ENCODE peak calls at places on chromosomes 13 and 19, in nine cellular contexts. P is heart right ventricle, O is fibroblast of the aortic adventitia, V is AG10803, N is cardiac muscle cell, Y is neural progenitor cell, J is Peyer's patch, G is endothelial cell of umbilical vein, X is heart left ventricle. A is an unnamed sample.

GRCh38 chr13:37074703-37075102 is 15.2 kb upstream of the SUPT20H start:
- DNase-seq in O (peak), X (no peak), N (peak), P (no peak), V (peak), J (no peak), G (peak), Y (peak), A (peak)

GRCh38 chr13:78806457-78806856 is 147.5 kb upstream of the OBI1 start:
- DNase-seq in N (no peak), G (peak), Y (peak), O (no peak), X (no peak), V (no peak), P (no peak), J (no peak), A (no peak)

GRCh38 chr13:90613076-90613795 is 734.3 kb upstream of the MIR17HG start:
- DNase-seq in X (no peak), N (no peak), O (no peak), G (no peak), J (no peak), P (no peak), Y (no peak), V (no peak), A (no peak)

GRCh38 chr19:55697698-55698097 is 22.7 kb downstream of the EPN1 start:
- DNase-seq in P (no peak), O (no peak), Y (no peak), N (no peak), G (no peak), J (no peak), V (no peak), X (no peak), A (no peak)

GRCh38 chr13:49240017-49240416 is 7.7 kb upstream of the CDADC1 start:
- DNase-seq in P (no peak), J (no peak), N (peak), Y (peak), V (no peak), O (peak), G (peak), X (no peak), A (peak)

GRCh38 chr19:2160384-2160783 is 3.3 kb upstream of the DOT1L start:
- DNase-seq in J (no peak), V (no peak), G (no peak), N (no peak), Y (no peak), O (no peak), X (no peak), P (no peak), A (no peak)

GRCh38 chr13:80340643-80341097 is 256 bp downstream of the SPRY2 start:
- DNase-seq in O (peak), X (peak), N (no peak), G (peak), P (no peak), Y (no peak), J (no peak), V (peak), A (peak)

GRCh38 chr19:42846597-42846996 is 32.9 kb downstream of the PSG1 start:
- DNase-seq in N (no peak), V (no peak), X (no peak), J (no peak), Y (no peak), O (no peak), G (no peak), P (no peak), A (no peak)

GRCh38 chr19:5343848-5344247 is 3.2 kb upstream of the PTPRS start:
- DNase-seq in P (no peak), J (no peak), O (peak), G (no peak), X (no peak), Y (no peak), N (no peak), V (peak), A (peak)

GRCh38 chr13:111460548-111461444 is 140.4 kb downstream of the TEX29 start:
- DNase-seq in O (peak), X (peak), G (no peak), J (no peak), N (peak), V (peak), Y (peak), P (no peak), A (peak)

GRCh38 chr13:21402586-21403307 is 56.4 kb downstream of the ZDHHC20 start:
- DNase-seq in O (peak), G (peak), N (no peak), V (peak), Y (no peak), J (no peak), P (no peak), X (no peak), A (peak)

GRCh38 chr13:98429531-98429930 is 147.4 kb downstream of the STK24 start:
- DNase-seq in O (no peak), N (no peak), V (no peak), J (no peak), P (no peak), G (no peak), X (no peak), Y (no peak), A (no peak)

GRCh38 chr13:23656637-23657036 is 86.4 kb downstream of the TNFRSF19 start:
- DNase-seq in P (no peak), J (no peak), X (peak), O (peak), N (no peak), Y (no peak), V (peak), G (peak), A (peak)

GRCh38 chr19:43664008-43664407 is 6.0 kb downstream of the PLAUR start:
- DNase-seq in X (peak), O (no peak), G (peak), J (peak), N (no peak), V (no peak), Y (no peak), P (no peak), A (no peak)

GRCh38 chr19:17687857-17688784 is at the start of gene UNC13A:
- DNase-seq in V (no peak), N (peak), G (no peak), P (peak), Y (peak), X (peak), J (no peak), O (peak), A (peak)

GRCh38 chr19:44542671-44543070 is 13.2 kb upstream of the CEACAM20 start:
- DNase-seq in P (no peak), G (no peak), N (no peak), O (no peak), J (no peak), Y (no peak), X (no peak), V (no peak), A (no peak)

GRCh38 chr13:29954082-29955043 is 103.9 kb upstream of the UBL3 start:
- DNase-seq in X (no peak), N (no peak), V (no peak), G (no peak), Y (no peak), J (peak), P (no peak), O (no peak), A (no peak)

GRCh38 chr13:23980160-23980551 is 82.9 kb upstream of the C1QTNF9B start:
- DNase-seq in O (peak), J (peak), P (peak), X (peak), G (peak), Y (peak), V (peak), N (peak), A (peak)

GRCh38 chr19:17775991-17776803 is 18.7 kb upstream of the B3GNT3 start:
- DNase-seq in G (no peak), V (peak), O (peak), N (no peak), X (no peak), Y (no peak), P (no peak), J (peak), A (no peak)

DNA sequence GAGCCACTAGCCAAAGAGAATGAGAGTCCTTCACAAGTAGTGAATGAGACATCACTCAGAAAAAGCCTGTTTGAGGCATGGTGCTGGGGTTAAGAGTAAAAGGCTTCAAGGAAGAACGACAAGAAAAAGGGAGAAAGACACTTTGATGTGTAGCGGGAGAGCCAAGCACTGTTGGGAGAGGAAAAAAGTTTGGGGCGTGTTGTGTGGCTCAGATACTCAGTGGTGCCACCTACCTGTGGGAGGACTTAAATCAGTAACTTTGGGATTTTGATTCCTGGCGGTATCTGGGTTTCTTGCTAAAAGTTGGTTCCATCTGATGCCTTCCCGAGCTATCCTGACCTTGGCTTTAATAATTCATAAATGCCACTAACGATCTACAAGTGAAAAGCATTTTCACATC is 12.3 kb downstream of the ELSPBP1 start:
- DNase-seq in O (no peak), Y (no peak), G (no peak), X (no peak), N (no peak), P (no peak), V (no peak), J (no peak), A (no peak)
- TF ChIP-seq CTCF in O (peak), Y (peak), G (peak), X (no peak), N (no peak), P (no peak), V (peak), J (no peak), A (peak)

DNA sequence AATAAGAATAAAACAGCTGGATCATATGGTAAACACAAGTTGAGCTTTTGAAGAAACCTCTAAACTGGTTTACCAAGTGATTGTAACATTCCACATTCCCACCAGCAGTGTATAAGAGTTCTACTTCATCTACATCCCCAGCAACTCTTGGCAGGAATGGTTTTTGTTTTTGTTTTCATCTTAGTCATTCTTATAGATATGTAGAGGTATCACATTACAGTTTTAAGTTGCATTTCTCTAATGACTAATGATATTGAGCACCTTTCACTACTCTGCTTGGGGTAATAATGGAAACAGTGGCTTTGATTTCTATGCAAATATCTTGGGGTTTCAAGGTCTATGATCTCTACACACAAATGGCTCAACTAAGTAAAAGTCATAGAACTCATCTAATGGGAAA is 614.5 kb downstream of the TBC1D4 start:
- DNase-seq in G (peak), J (no peak), Y (no peak), X (no peak), V (peak), O (no peak), P (no peak), N (no peak), A (no peak)
- H3K4me3 ChIP-seq in G (no peak), J (no peak), Y (no peak), X (no peak), V (no peak), O (no peak), P (no peak), N (no peak), A (no peak)

DNA sequence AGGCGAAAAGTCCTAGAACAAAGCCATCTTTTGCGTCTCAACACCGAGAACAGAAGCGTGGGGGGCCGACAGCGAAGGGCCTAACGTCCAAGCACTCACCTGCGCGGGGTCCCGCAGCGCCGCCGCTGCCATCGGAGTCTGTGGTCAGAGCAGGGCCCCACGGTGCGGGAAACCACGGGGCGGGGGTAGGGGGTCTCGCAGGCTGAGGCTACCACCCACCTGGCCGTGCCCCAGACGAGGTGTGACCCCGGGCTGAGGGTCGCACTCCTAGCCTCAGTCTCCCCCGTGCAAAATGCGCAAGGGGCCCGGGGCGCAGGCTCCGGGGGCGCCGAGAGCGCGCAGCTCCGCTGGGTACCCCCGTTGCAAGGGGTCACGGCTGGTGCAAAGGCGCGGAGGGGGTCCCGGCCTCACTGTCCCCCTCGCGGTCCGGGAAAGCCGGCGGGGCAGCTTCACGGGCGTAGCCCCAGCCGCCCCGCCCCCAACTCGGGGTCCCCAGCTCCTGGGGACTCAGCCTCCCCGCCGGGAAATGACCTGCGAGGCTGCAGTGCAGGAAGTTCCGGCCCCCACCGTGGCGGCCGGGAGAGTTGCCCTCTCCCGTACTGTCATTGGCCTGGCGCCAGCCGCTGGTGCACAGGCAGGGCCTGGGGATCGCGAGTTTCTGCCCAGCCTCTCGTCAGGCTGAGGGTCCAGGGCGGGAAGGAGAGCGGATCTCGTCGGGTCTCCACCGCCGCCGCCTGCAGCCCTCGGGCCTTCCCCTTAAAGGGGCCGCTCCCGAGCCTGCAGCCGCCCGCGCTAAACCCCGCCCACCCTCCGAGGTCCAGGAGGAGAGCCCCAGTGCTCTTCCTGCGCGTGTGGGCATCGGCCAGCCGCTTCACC is at the start of gene ZNF792:
- DNase-seq in V (peak), G (peak), J (peak), O (peak), N (peak), P (peak), X (peak), Y (peak), A (peak)
- TF ChIP-seq CTCF in V (no peak), G (no peak), J (no peak), O (no peak), N (no peak), P (no peak), X (no peak), Y (no peak), A (no peak)

GRCh38 chr13:103388839-103389238 is 322.6 kb upstream of the SLC10A2 start:
- DNase-seq in G (no peak), P (no peak), N (no peak), X (no peak), J (no peak), O (no peak), V (no peak), Y (no peak), A (no peak)
- H3K4me3 ChIP-seq in G (no peak), P (no peak), N (no peak), X (no peak), J (no peak), O (no peak), V (no peak), Y (no peak), A (no peak)